ENCODE peak calls at places on chromosomes 13 and 19, in ten cellular contexts. One of them, this sample, is unnamed.

GRCh38 chr13:61954092-61954491 is 538.4 kb upstream of the PCDH20 start:
- DNase-seq in NCI-H510A: no peak
- DNase-seq in testis: no peak
- DNase-seq in type B pancreatic cell: no peak
- DNase-seq in substantia nigra: no peak
- DNase-seq in stimulated activated CD8-positive, alpha-beta memory T cell treated with anti-CD3 and anti-CD28 coated beads, Interleukin-4, amount 100 ng/mL, for 1 hour: no peak
- DNase-seq in amygdala: no peak
- DNase-seq in neural crest cell: no peak
- DNase-seq in activated T-cell treated with anti-CD3 and anti-CD28 coated beads for 1 hour: no peak
- DNase-seq in fibroblast of the aortic adventitia: no peak
- DNase-seq in this sample: peak

GRCh38 chr13:99991806-99992242 is 10.2 kb downstream of the ZIC2 start:
- DNase-seq in neural crest cell: no peak
- DNase-seq in testis: no peak
- DNase-seq in fibroblast of the aortic adventitia: no peak
- DNase-seq in activated T-cell treated with anti-CD3 and anti-CD28 coated beads for 1 hour: no peak
- DNase-seq in amygdala: no peak
- DNase-seq in substantia nigra: no peak
- DNase-seq in stimulated activated CD8-positive, alpha-beta memory T cell treated with anti-CD3 and anti-CD28 coated beads, Interleukin-4, amount 100 ng/mL, for 1 hour: no peak
- DNase-seq in type B pancreatic cell: no peak
- DNase-seq in NCI-H510A: no peak
- DNase-seq in this sample: no peak

GRCh38 chr13:100098445-100099116 is 9.7 kb downstream of the PCCA start:
- DNase-seq in type B pancreatic cell: no peak
- DNase-seq in neural crest cell: no peak
- DNase-seq in activated T-cell treated with anti-CD3 and anti-CD28 coated beads for 1 hour: no peak
- DNase-seq in testis: no peak
- DNase-seq in fibroblast of the aortic adventitia: no peak
- DNase-seq in substantia nigra: no peak
- DNase-seq in NCI-H510A: no peak
- DNase-seq in stimulated activated CD8-positive, alpha-beta memory T cell treated with anti-CD3 and anti-CD28 coated beads, Interleukin-4, amount 100 ng/mL, for 1 hour: no peak
- DNase-seq in amygdala: no peak
- DNase-seq in this sample: no peak

GRCh38 chr19:6887326-6887725 is at the start of gene ADGRE1:
- DNase-seq in substantia nigra: no peak
- DNase-seq in testis: no peak
- DNase-seq in type B pancreatic cell: no peak
- DNase-seq in activated T-cell treated with anti-CD3 and anti-CD28 coated beads for 1 hour: no peak
- DNase-seq in NCI-H510A: no peak
- DNase-seq in neural crest cell: no peak
- DNase-seq in stimulated activated CD8-positive, alpha-beta memory T cell treated with anti-CD3 and anti-CD28 coated beads, Interleukin-4, amount 100 ng/mL, for 1 hour: no peak
- DNase-seq in fibroblast of the aortic adventitia: no peak
- DNase-seq in amygdala: no peak
- DNase-seq in this sample: peak

GRCh38 chr13:24923305-24923640 is 159.3 kb downstream of the RNF17 start:
- DNase-seq in substantia nigra: no peak
- DNase-seq in neural crest cell: no peak
- DNase-seq in stimulated activated CD8-positive, alpha-beta memory T cell treated with anti-CD3 and anti-CD28 coated beads, Interleukin-4, amount 100 ng/mL, for 1 hour: no peak
- DNase-seq in testis: no peak
- DNase-seq in amygdala: no peak
- DNase-seq in fibroblast of the aortic adventitia: peak
- DNase-seq in activated T-cell treated with anti-CD3 and anti-CD28 coated beads for 1 hour: no peak
- DNase-seq in NCI-H510A: no peak
- DNase-seq in type B pancreatic cell: no peak
- DNase-seq in this sample: peak

GRCh38 chr13:73158851-73159250 is 100.0 kb downstream of the KLF5 start:
- DNase-seq in fibroblast of the aortic adventitia: peak
- DNase-seq in testis: no peak
- DNase-seq in NCI-H510A: no peak
- DNase-seq in activated T-cell treated with anti-CD3 and anti-CD28 coated beads for 1 hour: no peak
- DNase-seq in stimulated activated CD8-positive, alpha-beta memory T cell treated with anti-CD3 and anti-CD28 coated beads, Interleukin-4, amount 100 ng/mL, for 1 hour: no peak
- DNase-seq in substantia nigra: no peak
- DNase-seq in neural crest cell: no peak
- DNase-seq in type B pancreatic cell: no peak
- DNase-seq in amygdala: no peak
- DNase-seq in this sample: no peak

GRCh38 chr19:46574533-46574932 is 26.6 kb upstream of the CALM3 start:
- DNase-seq in type B pancreatic cell: no peak
- DNase-seq in amygdala: no peak
- DNase-seq in activated T-cell treated with anti-CD3 and anti-CD28 coated beads for 1 hour: no peak
- DNase-seq in neural crest cell: no peak
- DNase-seq in stimulated activated CD8-positive, alpha-beta memory T cell treated with anti-CD3 and anti-CD28 coated beads, Interleukin-4, amount 100 ng/mL, for 1 hour: no peak
- DNase-seq in NCI-H510A: no peak
- DNase-seq in substantia nigra: no peak
- DNase-seq in testis: no peak
- DNase-seq in fibroblast of the aortic adventitia: peak
- DNase-seq in this sample: peak

GRCh38 chr19:31261651-31262331 is 87.4 kb downstream of the TSHZ3 start:
- DNase-seq in amygdala: no peak
- DNase-seq in stimulated activated CD8-positive, alpha-beta memory T cell treated with anti-CD3 and anti-CD28 coated beads, Interleukin-4, amount 100 ng/mL, for 1 hour: no peak
- DNase-seq in NCI-H510A: no peak
- DNase-seq in substantia nigra: no peak
- DNase-seq in neural crest cell: no peak
- DNase-seq in testis: no peak
- DNase-seq in fibroblast of the aortic adventitia: peak
- DNase-seq in type B pancreatic cell: peak
- DNase-seq in activated T-cell treated with anti-CD3 and anti-CD28 coated beads for 1 hour: no peak
- DNase-seq in this sample: no peak

GRCh38 chr19:4014541-4015491 is 7.3 kb downstream of the PIAS4 start:
- DNase-seq in neural crest cell: no peak
- DNase-seq in fibroblast of the aortic adventitia: no peak
- DNase-seq in activated T-cell treated with anti-CD3 and anti-CD28 coated beads for 1 hour: peak
- DNase-seq in amygdala: no peak
- DNase-seq in testis: peak
- DNase-seq in substantia nigra: no peak
- DNase-seq in NCI-H510A: no peak
- DNase-seq in stimulated activated CD8-positive, alpha-beta memory T cell treated with anti-CD3 and anti-CD28 coated beads, Interleukin-4, amount 100 ng/mL, for 1 hour: no peak
- DNase-seq in type B pancreatic cell: peak
- DNase-seq in this sample: no peak

GRCh38 chr19:35869327-35870123 is 1.2 kb downstream of the APLP1 start:
- DNase-seq in neural crest cell: peak
- DNase-seq in type B pancreatic cell: peak
- DNase-seq in testis: peak
- DNase-seq in fibroblast of the aortic adventitia: peak
- DNase-seq in NCI-H510A: peak
- DNase-seq in activated T-cell treated with anti-CD3 and anti-CD28 coated beads for 1 hour: peak
- DNase-seq in amygdala: peak
- DNase-seq in stimulated activated CD8-positive, alpha-beta memory T cell treated with anti-CD3 and anti-CD28 coated beads, Interleukin-4, amount 100 ng/mL, for 1 hour: no peak
- DNase-seq in substantia nigra: peak
- DNase-seq in this sample: peak

GRCh38 chr19:55209430-55210119 is at the start of gene PTPRH:
- DNase-seq in activated T-cell treated with anti-CD3 and anti-CD28 coated beads for 1 hour: no peak
- DNase-seq in fibroblast of the aortic adventitia: no peak
- DNase-seq in testis: no peak
- DNase-seq in NCI-H510A: no peak
- DNase-seq in type B pancreatic cell: no peak
- DNase-seq in stimulated activated CD8-positive, alpha-beta memory T cell treated with anti-CD3 and anti-CD28 coated beads, Interleukin-4, amount 100 ng/mL, for 1 hour: no peak
- DNase-seq in substantia nigra: no peak
- DNase-seq in neural crest cell: no peak
- DNase-seq in amygdala: no peak
- DNase-seq in this sample: no peak

GRCh38 chr19:17719730-17720486 is 628 bp downstream of the MAP1S start:
- DNase-seq in amygdala: no peak
- DNase-seq in substantia nigra: no peak
- DNase-seq in NCI-H510A: no peak
- DNase-seq in fibroblast of the aortic adventitia: no peak
- DNase-seq in stimulated activated CD8-positive, alpha-beta memory T cell treated with anti-CD3 and anti-CD28 coated beads, Interleukin-4, amount 100 ng/mL, for 1 hour: peak
- DNase-seq in type B pancreatic cell: no peak
- DNase-seq in neural crest cell: no peak
- DNase-seq in testis: no peak
- DNase-seq in activated T-cell treated with anti-CD3 and anti-CD28 coated beads for 1 hour: peak
- DNase-seq in this sample: no peak

GRCh38 chr19:4234142-4234861 is 5.0 kb downstream of the EBI3 start:
- DNase-seq in substantia nigra: no peak
- DNase-seq in fibroblast of the aortic adventitia: no peak
- DNase-seq in neural crest cell: no peak
- DNase-seq in type B pancreatic cell: no peak
- DNase-seq in testis: no peak
- DNase-seq in amygdala: no peak
- DNase-seq in activated T-cell treated with anti-CD3 and anti-CD28 coated beads for 1 hour: no peak
- DNase-seq in stimulated activated CD8-positive, alpha-beta memory T cell treated with anti-CD3 and anti-CD28 coated beads, Interleukin-4, amount 100 ng/mL, for 1 hour: no peak
- DNase-seq in NCI-H510A: peak
- DNase-seq in this sample: no peak

GRCh38 chr19:31139871-31140505 is 209.2 kb downstream of the TSHZ3 start:
- DNase-seq in amygdala: no peak
- DNase-seq in NCI-H510A: no peak
- DNase-seq in neural crest cell: no peak
- DNase-seq in substantia nigra: no peak
- DNase-seq in stimulated activated CD8-positive, alpha-beta memory T cell treated with anti-CD3 and anti-CD28 coated beads, Interleukin-4, amount 100 ng/mL, for 1 hour: no peak
- DNase-seq in fibroblast of the aortic adventitia: peak
- DNase-seq in type B pancreatic cell: no peak
- DNase-seq in testis: no peak
- DNase-seq in activated T-cell treated with anti-CD3 and anti-CD28 coated beads for 1 hour: no peak
- DNase-seq in this sample: no peak

GRCh38 chr19:35030257-35031071 is at the start of gene SCN1B:
- DNase-seq in amygdala: no peak
- DNase-seq in fibroblast of the aortic adventitia: peak
- DNase-seq in neural crest cell: peak
- DNase-seq in substantia nigra: peak
- DNase-seq in type B pancreatic cell: peak
- DNase-seq in activated T-cell treated with anti-CD3 and anti-CD28 coated beads for 1 hour: peak
- DNase-seq in testis: peak
- DNase-seq in stimulated activated CD8-positive, alpha-beta memory T cell treated with anti-CD3 and anti-CD28 coated beads, Interleukin-4, amount 100 ng/mL, for 1 hour: peak
- DNase-seq in NCI-H510A: peak
- DNase-seq in this sample: peak

GRCh38 chr13:35139591-35139990 is 197.5 kb downstream of the NBEA start:
- DNase-seq in substantia nigra: no peak
- DNase-seq in testis: no peak
- DNase-seq in stimulated activated CD8-positive, alpha-beta memory T cell treated with anti-CD3 and anti-CD28 coated beads, Interleukin-4, amount 100 ng/mL, for 1 hour: no peak
- DNase-seq in fibroblast of the aortic adventitia: peak
- DNase-seq in NCI-H510A: no peak
- DNase-seq in amygdala: no peak
- DNase-seq in activated T-cell treated with anti-CD3 and anti-CD28 coated beads for 1 hour: no peak
- DNase-seq in type B pancreatic cell: no peak
- DNase-seq in neural crest cell: no peak
- DNase-seq in this sample: no peak

GRCh38 chr19:30696514-30696913 is 324.3 kb downstream of the ZNF536 start:
- DNase-seq in substantia nigra: no peak
- DNase-seq in testis: no peak
- DNase-seq in NCI-H510A: no peak
- DNase-seq in amygdala: no peak
- DNase-seq in stimulated activated CD8-positive, alpha-beta memory T cell treated with anti-CD3 and anti-CD28 coated beads, Interleukin-4, amount 100 ng/mL, for 1 hour: no peak
- DNase-seq in type B pancreatic cell: no peak
- DNase-seq in activated T-cell treated with anti-CD3 and anti-CD28 coated beads for 1 hour: no peak
- DNase-seq in fibroblast of the aortic adventitia: peak
- DNase-seq in neural crest cell: peak
- DNase-seq in this sample: no peak

GRCh38 chr13:98923641-98924397 is 54.0 kb downstream of the DOCK9 start:
- DNase-seq in stimulated activated CD8-positive, alpha-beta memory T cell treated with anti-CD3 and anti-CD28 coated beads, Interleukin-4, amount 100 ng/mL, for 1 hour: no peak
- DNase-seq in substantia nigra: no peak
- DNase-seq in NCI-H510A: no peak
- DNase-seq in type B pancreatic cell: no peak
- DNase-seq in activated T-cell treated with anti-CD3 and anti-CD28 coated beads for 1 hour: no peak
- DNase-seq in fibroblast of the aortic adventitia: peak
- DNase-seq in amygdala: no peak
- DNase-seq in testis: no peak
- DNase-seq in neural crest cell: no peak
- DNase-seq in this sample: no peak

GRCh38 chr19:28898279-28898678 is 314.7 kb downstream of the UQCRFS1 start:
- DNase-seq in type B pancreatic cell: no peak
- DNase-seq in stimulated activated CD8-positive, alpha-beta memory T cell treated with anti-CD3 and anti-CD28 coated beads, Interleukin-4, amount 100 ng/mL, for 1 hour: no peak
- DNase-seq in substantia nigra: no peak
- DNase-seq in testis: no peak
- DNase-seq in activated T-cell treated with anti-CD3 and anti-CD28 coated beads for 1 hour: no peak
- DNase-seq in fibroblast of the aortic adventitia: no peak
- DNase-seq in neural crest cell: no peak
- DNase-seq in NCI-H510A: no peak
- DNase-seq in amygdala: no peak
- DNase-seq in this sample: no peak

GRCh38 chr19:47330466-47330869 is 1.5 kb upstream of the C5AR2 start:
- DNase-seq in fibroblast of the aortic adventitia: no peak
- DNase-seq in activated T-cell treated with anti-CD3 and anti-CD28 coated beads for 1 hour: no peak
- DNase-seq in type B pancreatic cell: no peak
- DNase-seq in substantia nigra: no peak
- DNase-seq in testis: no peak
- DNase-seq in amygdala: no peak
- DNase-seq in NCI-H510A: no peak
- DNase-seq in stimulated activated CD8-positive, alpha-beta memory T cell treated with anti-CD3 and anti-CD28 coated beads, Interleukin-4, amount 100 ng/mL, for 1 hour: no peak
- DNase-seq in neural crest cell: no peak
- DNase-seq in this sample: peak

GRCh38 chr19:13492128-13492527 is 14.2 kb downstream of the CACNA1A start:
- DNase-seq in substantia nigra: no peak
- DNase-seq in fibroblast of the aortic adventitia: peak
- DNase-seq in testis: no peak
- DNase-seq in NCI-H510A: no peak
- DNase-seq in stimulated activated CD8-positive, alpha-beta memory T cell treated with anti-CD3 and anti-CD28 coated beads, Interleukin-4, amount 100 ng/mL, for 1 hour: no peak
- DNase-seq in neural crest cell: no peak
- DNase-seq in type B pancreatic cell: no peak
- DNase-seq in activated T-cell treated with anti-CD3 and anti-CD28 coated beads for 1 hour: no peak
- DNase-seq in amygdala: no peak
- DNase-seq in this sample: no peak

GRCh38 chr19:18193388-18194207 is 580 bp downstream of the MPV17L2 start:
- DNase-seq in NCI-H510A: no peak
- DNase-seq in testis: peak
- DNase-seq in neural crest cell: no peak
- DNase-seq in amygdala: no peak
- DNase-seq in activated T-cell treated with anti-CD3 and anti-CD28 coated beads for 1 hour: no peak
- DNase-seq in fibroblast of the aortic adventitia: no peak
- DNase-seq in substantia nigra: no peak
- DNase-seq in type B pancreatic cell: no peak
- DNase-seq in stimulated activated CD8-positive, alpha-beta memory T cell treated with anti-CD3 and anti-CD28 coated beads, Interleukin-4, amount 100 ng/mL, for 1 hour: no peak
- DNase-seq in this sample: no peak

GRCh38 chr19:7679017-7679720 is 1.5 kb upstream of the TRAPPC5 start:
- DNase-seq in substantia nigra: no peak
- DNase-seq in type B pancreatic cell: no peak
- DNase-seq in fibroblast of the aortic adventitia: no peak
- DNase-seq in stimulated activated CD8-positive, alpha-beta memory T cell treated with anti-CD3 and anti-CD28 coated beads, Interleukin-4, amount 100 ng/mL, for 1 hour: peak
- DNase-seq in activated T-cell treated with anti-CD3 and anti-CD28 coated beads for 1 hour: peak
- DNase-seq in neural crest cell: no peak
- DNase-seq in NCI-H510A: no peak
- DNase-seq in testis: peak
- DNase-seq in amygdala: no peak
- DNase-seq in this sample: peak

GRCh38 chr19:54254195-54254906 is 2.7 kb downstream of the LILRB5 start:
- DNase-seq in substantia nigra: no peak
- DNase-seq in neural crest cell: no peak
- DNase-seq in testis: no peak
- DNase-seq in NCI-H510A: no peak
- DNase-seq in type B pancreatic cell: no peak
- DNase-seq in stimulated activated CD8-positive, alpha-beta memory T cell treated with anti-CD3 and anti-CD28 coated beads, Interleukin-4, amount 100 ng/mL, for 1 hour: no peak
- DNase-seq in activated T-cell treated with anti-CD3 and anti-CD28 coated beads for 1 hour: no peak
- DNase-seq in amygdala: no peak
- DNase-seq in fibroblast of the aortic adventitia: no peak
- DNase-seq in this sample: no peak

GRCh38 chr13:26967119-26968038 is 204.2 kb downstream of the USP12 start:
- DNase-seq in type B pancreatic cell: no peak
- DNase-seq in NCI-H510A: peak
- DNase-seq in activated T-cell treated with anti-CD3 and anti-CD28 coated beads for 1 hour: no peak
- DNase-seq in testis: no peak
- DNase-seq in stimulated activated CD8-positive, alpha-beta memory T cell treated with anti-CD3 and anti-CD28 coated beads, Interleukin-4, amount 100 ng/mL, for 1 hour: no peak
- DNase-seq in substantia nigra: no peak
- DNase-seq in fibroblast of the aortic adventitia: peak
- DNase-seq in amygdala: no peak
- DNase-seq in neural crest cell: no peak
- DNase-seq in this sample: no peak

GRCh38 chr19:16371540-16371986 is 46.9 kb downstream of the KLF2 start:
- DNase-seq in activated T-cell treated with anti-CD3 and anti-CD28 coated beads for 1 hour: peak
- DNase-seq in substantia nigra: no peak
- DNase-seq in neural crest cell: no peak
- DNase-seq in stimulated activated CD8-positive, alpha-beta memory T cell treated with anti-CD3 and anti-CD28 coated beads, Interleukin-4, amount 100 ng/mL, for 1 hour: peak
- DNase-seq in amygdala: no peak
- DNase-seq in fibroblast of the aortic adventitia: no peak
- DNase-seq in type B pancreatic cell: no peak
- DNase-seq in NCI-H510A: no peak
- DNase-seq in testis: peak
- DNase-seq in this sample: no peak

GRCh38 chr13:24127116-24127631 is 33.3 kb upstream of the SPATA13 start:
- DNase-seq in testis: no peak
- DNase-seq in NCI-H510A: peak
- DNase-seq in type B pancreatic cell: no peak
- DNase-seq in activated T-cell treated with anti-CD3 and anti-CD28 coated beads for 1 hour: no peak
- DNase-seq in neural crest cell: no peak
- DNase-seq in stimulated activated CD8-positive, alpha-beta memory T cell treated with anti-CD3 and anti-CD28 coated beads, Interleukin-4, amount 100 ng/mL, for 1 hour: no peak
- DNase-seq in amygdala: no peak
- DNase-seq in fibroblast of the aortic adventitia: no peak
- DNase-seq in substantia nigra: no peak
- DNase-seq in this sample: no peak

GRCh38 chr13:73069206-73069815 is 10.5 kb downstream of the KLF5 start:
- DNase-seq in fibroblast of the aortic adventitia: peak
- DNase-seq in neural crest cell: no peak
- DNase-seq in testis: no peak
- DNase-seq in NCI-H510A: no peak
- DNase-seq in type B pancreatic cell: no peak
- DNase-seq in activated T-cell treated with anti-CD3 and anti-CD28 coated beads for 1 hour: no peak
- DNase-seq in substantia nigra: no peak
- DNase-seq in stimulated activated CD8-positive, alpha-beta memory T cell treated with anti-CD3 and anti-CD28 coated beads, Interleukin-4, amount 100 ng/mL, for 1 hour: no peak
- DNase-seq in amygdala: no peak
- DNase-seq in this sample: no peak